ENCODE peak calls at places on chromosomes 5 and 9, in eight cellular contexts. G is AG09309, V is mammary epithelial cell, M is cardiac fibroblast, U is right atrium auricular region, D is endothelial cell, B is body of pancreas, E is hepatocyte. S is an unnamed sample.

GRCh38 chr9:136586391-136586790 is 40.5 kb upstream of the NOTCH1 start:
- DNase-seq in D (no peak), E (no peak), V (no peak), M (no peak), G (no peak), B (no peak), U (no peak), S (no peak)

GRCh38 chr9:98806394-98807069 is 938 bp upstream of the GALNT12 start:
- DNase-seq in G (no peak), B (no peak), U (no peak), V (no peak), M (peak; percentile 32), D (no peak), E (no peak), S (no peak)

GRCh38 chr5:148808864-148809642 is 17.4 kb upstream of the ADRB2 start:
- DNase-seq in G (no peak), U (no peak), D (no peak), M (no peak), B (no peak), E (peak; percentile 28), V (no peak), S (peak; percentile 26)

GRCh38 chr9:134442486-134443168 is 116.4 kb downstream of the RXRA start:
- DNase-seq in B (no peak), V (no peak), D (no peak), M (peak; percentile 31), E (no peak), U (no peak), G (no peak), S (no peak)

GRCh38 chr5:132627470-132627869 is 30.5 kb upstream of the IL13 start:
- DNase-seq in D (no peak), U (no peak), V (no peak), G (no peak), B (no peak), M (no peak), E (no peak), S (no peak)

GRCh38 chr9:133485531-133486260 is 6.8 kb upstream of the SLC2A6 start:
- DNase-seq in E (no peak), G (no peak), U (no peak), B (no peak), M (no peak), D (no peak), V (no peak), S (no peak)

GRCh38 chr9:114721491-114722362 is 39.7 kb upstream of the TEX48 start:
- DNase-seq in B (no peak), G (peak; percentile 66), U (no peak), E (peak; percentile 85), V (peak; percentile 86), M (no peak), D (no peak), S (no peak)

GRCh38 chr9:69444021-69444420 is 119.0 kb downstream of the ENTREP1 start:
- DNase-seq in G (peak; percentile 28), D (no peak), U (no peak), V (peak; percentile 23), E (no peak), B (no peak), M (peak; percentile 87), S (no peak)

GRCh38 chr9:93619272-93619775 is 42.9 kb downstream of the PHF2 start:
- DNase-seq in E (no peak), M (no peak), B (no peak), U (no peak), D (no peak), V (no peak), G (no peak), S (no peak)

GRCh38 chr5:6535594-6535993 is 86.9 kb downstream of the UBE2QL1 start:
- DNase-seq in B (no peak), E (no peak), M (no peak), U (no peak), D (no peak), V (no peak), G (no peak), S (no peak)

GRCh38 chr5:160959804-160960203 is 107.8 kb upstream of the ATP10B start:
- DNase-seq in E (peak; percentile 46), D (no peak), G (no peak), M (peak; percentile 16), U (no peak), B (peak; percentile 89), V (peak; percentile 97), S (no peak)

GRCh38 chr5:110386782-110387181 is 339.7 kb downstream of the TMEM232 start:
- DNase-seq in M (peak; percentile 48), B (peak; percentile 13), D (no peak), U (no peak), G (no peak), V (no peak), E (no peak), S (no peak)

GRCh38 chr5:105773241-105773640 is 1897.5 kb downstream of the EFNA5 start:
- DNase-seq in G (no peak), V (no peak), E (no peak), D (no peak), U (no peak), B (no peak), M (no peak), S (no peak)

GRCh38 chr5:146744358-146744757 is 134.2 kb downstream of the PPP2R2B start:
- DNase-seq in G (no peak), D (peak; percentile 13), M (peak; percentile 3), V (peak; percentile 9), U (no peak), B (no peak), E (no peak), S (no peak)

GRCh38 chr5:170576602-170577584 is 73.1 kb downstream of the KCNIP1 start:
- DNase-seq in B (no peak), D (no peak), U (no peak), M (no peak), E (no peak), G (no peak), V (no peak), S (no peak)

GRCh38 chr5:178314066-178314660 is 81.6 kb upstream of the PHYKPL start:
- DNase-seq in D (no peak), M (no peak), E (no peak), V (no peak), U (no peak), B (peak; percentile 5), G (no peak), S (no peak)

GRCh38 chr9:17636359-17636758 is 57.5 kb downstream of the SH3GL2 start:
- DNase-seq in E (no peak), U (no peak), D (no peak), M (no peak), B (no peak), G (no peak), V (no peak), S (no peak)

GRCh38 chr9:112712678-112713077 is 5.2 kb downstream of the INIP start:
- DNase-seq in V (no peak), G (no peak), E (no peak), M (no peak), U (no peak), B (no peak), D (no peak), S (no peak)

GRCh38 chr9:112719696-112720095 is 1.8 kb upstream of the INIP start:
- DNase-seq in M (peak; percentile 22), G (no peak), B (no peak), E (no peak), D (no peak), U (no peak), V (no peak), S (no peak)

GRCh38 chr9:112719292-112719691 is 1.4 kb upstream of the INIP start:
- DNase-seq in U (no peak), G (no peak), E (no peak), M (peak; percentile 22), D (no peak), V (no peak), B (no peak), S (no peak)

GRCh38 chr9:112717669-112718331 is at the start of gene INIP:
- DNase-seq in G (peak; percentile 70), M (peak; percentile 96), V (peak; percentile 97), B (peak; percentile 96), U (peak; percentile 94), D (peak; percentile 96), E (peak; percentile 98), S (peak; percentile 95)
- TF ChIP-seq CTCF in G (no peak), M (no peak), V (peak; percentile 29), B (no peak), U (no peak), D (no peak), E (peak; percentile 25), S (no peak)

GRCh38 chr9:7481570-7481969 is 318.0 kb downstream of the DMAC1 start:
- DNase-seq in G (no peak), M (no peak), B (no peak), U (no peak), V (no peak), E (no peak), D (no peak), S (no peak)

GRCh38 chr9:7479300-7479699 is 320.3 kb downstream of the DMAC1 start:
- DNase-seq in D (no peak), V (no peak), M (no peak), E (no peak), B (no peak), G (no peak), U (no peak), S (no peak)
- TF ChIP-seq CTCF in D (peak; percentile 26), V (peak; percentile 18), M (no peak), E (no peak), B (no peak), G (peak; percentile 16), U (no peak), S (no peak)

DNA sequence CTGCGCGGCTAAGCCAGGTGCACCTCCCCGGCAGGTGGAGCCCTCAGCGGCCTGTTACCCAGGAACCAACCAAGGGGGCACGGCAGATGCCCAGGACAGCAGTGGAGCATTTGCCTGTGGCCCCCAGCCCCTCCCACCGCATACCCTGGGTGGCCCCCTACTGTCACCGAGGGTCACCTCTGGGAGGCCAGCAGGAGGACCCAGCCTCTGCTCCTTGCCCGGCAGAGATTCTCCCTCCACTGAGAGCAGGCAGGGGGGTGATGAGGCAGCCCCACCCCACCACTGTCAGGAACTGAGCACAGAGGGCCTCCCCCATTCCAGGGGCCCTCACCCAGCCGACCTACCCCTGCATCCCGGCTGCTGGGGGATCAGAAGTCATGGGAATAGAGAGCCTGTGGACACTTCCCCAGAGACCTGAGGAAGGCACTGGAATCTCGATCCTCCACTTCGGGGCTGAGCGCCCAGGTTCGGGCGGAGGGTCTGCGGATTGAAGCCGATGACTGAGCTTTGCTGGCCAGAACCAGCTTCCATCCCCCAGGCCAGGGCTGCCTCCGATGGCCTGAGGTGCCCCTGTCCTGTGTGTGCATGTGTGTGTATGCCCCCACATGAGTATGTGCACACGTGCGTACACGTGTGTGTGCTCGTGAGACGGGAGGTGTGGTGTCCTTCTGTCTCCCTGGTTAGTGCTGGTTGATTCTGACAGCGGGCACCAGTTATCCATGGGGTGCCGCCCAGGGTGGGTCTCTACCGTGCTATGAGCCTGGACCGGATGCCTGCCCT is at the start of gene QRFP:
- DNase-seq in B (no peak), D (no peak), M (no peak), G (no peak), V (no peak), E (no peak), U (no peak), S (no peak)
- TF ChIP-seq CTCF in B (no peak), D (no peak), M (no peak), G (no peak), V (no peak), E (no peak), U (no peak), S (no peak)

DNA sequence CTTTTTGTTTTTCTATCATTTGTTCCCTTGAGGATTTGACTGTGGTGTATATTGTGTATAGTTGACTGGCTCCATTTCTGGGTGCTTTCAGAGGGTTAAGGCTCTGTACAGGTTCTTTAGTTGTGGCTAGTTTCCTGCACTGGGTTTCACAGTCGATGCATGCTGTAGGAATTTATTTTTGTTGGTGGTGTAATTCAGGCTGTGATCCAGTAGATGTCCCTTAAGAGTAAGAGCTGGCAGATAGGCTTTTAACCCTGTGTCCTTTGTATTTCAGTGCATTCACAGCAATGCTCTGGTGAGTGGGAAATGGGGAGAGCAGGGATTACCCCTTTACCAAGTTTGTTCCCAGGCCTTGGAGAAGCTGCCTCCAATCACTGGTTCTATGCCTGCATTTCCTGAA is 112.9 kb downstream of the SPATA31D1 start:
- DNase-seq in U (no peak), E (no peak), B (no peak), M (peak; percentile 11), G (no peak), D (no peak), V (no peak), S (no peak)
- TF ChIP-seq CTCF in U (no peak), E (no peak), B (no peak), M (peak; percentile 12), G (peak; percentile 7), D (no peak), V (peak; percentile 48), S (no peak)